ENCODE peak calls at places on chromosomes 11 and 22, in eight cellular contexts. B is CD8-positive, alpha-beta memory T cell; V is A172; Z is left ventricle myocardium superior; I is HuH-7; Y is naive thymus-derived CD8-positive, alpha-beta T cell; R is mesothelial cell of epicardium; L is activated CD8-positive, alpha-beta memory T cell treated with anti-CD3 and anti-CD28 coated beads for 4 hours. F is an unnamed sample.

GRCh38 chr11:74818283-74818946 is 69.8 kb downstream of the RNF169 start:
- DNase-seq in B (no peak), V (no peak), Z (no peak), I (no peak), Y (no peak), R (no peak), L (no peak), F (no peak)

GRCh38 chr11:12242071-12242672 is 131.8 kb downstream of the MICAL2 start:
- DNase-seq in B (no peak), V (no peak), Z (no peak), I (no peak), Y (peak; percentile 15), R (no peak), L (peak; percentile 13), F (no peak)

GRCh38 chr22:47552024-47552423 is 789.6 kb downstream of the TBC1D22A start:
- DNase-seq in B (no peak), V (no peak), Z (no peak), I (no peak), Y (no peak), R (no peak), L (no peak), F (no peak)

GRCh38 chr22:36862251-36863242 is 1.7 kb downstream of the NCF4 start:
- DNase-seq in B (no peak), V (no peak), Z (peak; percentile 51), I (no peak), Y (no peak), R (no peak), L (no peak), F (no peak)

GRCh38 chr11:100220801-100221200 is 466.3 kb upstream of the ARHGAP42 start:
- DNase-seq in B (no peak), V (no peak), Z (no peak), I (no peak), Y (no peak), R (no peak), L (no peak), F (no peak)

GRCh38 chr11:122910775-122911174 is 28.2 kb downstream of the JHY start:
- DNase-seq in B (no peak), V (no peak), Z (no peak), I (no peak), Y (no peak), R (no peak), L (no peak), F (no peak)

GRCh38 chr22:49960159-49960966 is at the start of gene PIM3:
- DNase-seq in B (peak; percentile 94), V (peak; percentile 79), Z (peak; percentile 96), I (peak; percentile 100), Y (peak; percentile 85), R (peak; percentile 83), L (peak; percentile 92), F (peak; percentile 86)

GRCh38 chr22:41857860-41858199 is 24.9 kb downstream of the SREBF2 start:
- DNase-seq in B (no peak), V (no peak), Z (no peak), I (no peak), Y (no peak), R (no peak), L (no peak), F (no peak)

GRCh38 chr22:50253941-50254340 is 2.9 kb upstream of the HDAC10 start:
- DNase-seq in B (no peak), V (no peak), Z (no peak), I (no peak), Y (no peak), R (no peak), L (no peak), F (no peak)

GRCh38 chr11:93700830-93701229 is 39.3 kb downstream of the CEP295 start:
- DNase-seq in B (no peak), V (peak; percentile 46), Z (no peak), I (no peak), Y (no peak), R (no peak), L (no peak), F (no peak)

GRCh38 chr11:123765601-123766000 is 11.3 kb upstream of the OR6X1 start:
- DNase-seq in B (no peak), V (no peak), Z (no peak), I (no peak), Y (no peak), R (no peak), L (no peak), F (no peak)

GRCh38 chr11:128476729-128477128 is 110.6 kb downstream of the ETS1 start:
- DNase-seq in B (peak; percentile 91), V (peak; percentile 59), Z (no peak), I (no peak), Y (peak; percentile 60), R (no peak), L (peak; percentile 55), F (peak; percentile 48)

GRCh38 chr11:34531663-34532062 is 18.1 kb upstream of the ELF5 start:
- DNase-seq in B (no peak), V (no peak), Z (no peak), I (no peak), Y (no peak), R (no peak), L (no peak), F (no peak)

GRCh38 chr22:29867260-29867659 is 15.7 kb upstream of the MTMR3 start:
- DNase-seq in B (no peak), V (no peak), Z (no peak), I (no peak), Y (no peak), R (no peak), L (no peak), F (no peak)

GRCh38 chr22:35630387-35630793 is 13.3 kb upstream of the MB start:
- DNase-seq in B (no peak), V (peak; percentile 61), Z (no peak), I (no peak), Y (no peak), R (no peak), L (no peak), F (no peak)

GRCh38 chr11:75815345-75815983 is 454 bp downstream of the UVRAG start:
- DNase-seq in B (peak; percentile 64), V (peak; percentile 42), Z (no peak), I (peak; percentile 28), Y (peak; percentile 27), R (no peak), L (peak; percentile 7), F (no peak)

F was measured in central memory CD8-positive, alpha-beta T cell.